ENCODE peak calls at places on chromosomes 12 and 14, in ten cellular contexts. One of them, this sample, is unnamed.
A peak's percentile ranks its signal among the peaks of the same experiment; 100 is the strongest.

GRCh38 chr12:2539938-2540337 is 254.8 kb upstream of the FKBP4 start:
- DNase-seq in EL: no peak
- DNase-seq in EH: no peak
- DNase-seq in sigmoid colon: no peak
- DNase-seq in KBM-7: no peak
- DNase-seq in NCI-H2029 treated with DMSO at 0.1 percent for 48 hours: no peak
- DNase-seq in endothelial cell: no peak
- DNase-seq in cardiac muscle cell: no peak
- DNase-seq in thoracic aorta: no peak
- DNase-seq in activated CD4-positive, alpha-beta T cell treated with anti-CD3 and anti-CD28 coated beads, Interleukin-2, amount 50 U/mL, for 1 hour: no peak
- DNase-seq in this sample: no peak

GRCh38 chr12:91926810-91927209 is 218.8 kb downstream of the BTG1 start:
- DNase-seq in endothelial cell: no peak
- DNase-seq in EH: peak; percentile 74
- DNase-seq in activated CD4-positive, alpha-beta T cell treated with anti-CD3 and anti-CD28 coated beads, Interleukin-2, amount 50 U/mL, for 1 hour: no peak
- DNase-seq in thoracic aorta: no peak
- DNase-seq in KBM-7: no peak
- DNase-seq in cardiac muscle cell: no peak
- DNase-seq in NCI-H2029 treated with DMSO at 0.1 percent for 48 hours: peak; percentile 91
- DNase-seq in sigmoid colon: no peak
- DNase-seq in EL: peak; percentile 48
- DNase-seq in this sample: peak; percentile 90

GRCh38 chr12:114664661-114665320 is 19.2 kb downstream of the TBX3 start:
- DNase-seq in sigmoid colon: no peak
- DNase-seq in activated CD4-positive, alpha-beta T cell treated with anti-CD3 and anti-CD28 coated beads, Interleukin-2, amount 50 U/mL, for 1 hour: no peak
- DNase-seq in endothelial cell: no peak
- DNase-seq in thoracic aorta: no peak
- DNase-seq in EL: peak; percentile 52
- DNase-seq in cardiac muscle cell: no peak
- DNase-seq in NCI-H2029 treated with DMSO at 0.1 percent for 48 hours: no peak
- DNase-seq in EH: peak; percentile 49
- DNase-seq in KBM-7: no peak
- DNase-seq in this sample: no peak

GRCh38 chr14:56002316-56002715 is 115.9 kb upstream of the PELI2 start:
- DNase-seq in KBM-7: no peak
- DNase-seq in thoracic aorta: no peak
- DNase-seq in NCI-H2029 treated with DMSO at 0.1 percent for 48 hours: no peak
- DNase-seq in EL: no peak
- DNase-seq in EH: peak; percentile 74
- DNase-seq in activated CD4-positive, alpha-beta T cell treated with anti-CD3 and anti-CD28 coated beads, Interleukin-2, amount 50 U/mL, for 1 hour: no peak
- DNase-seq in sigmoid colon: no peak
- DNase-seq in cardiac muscle cell: no peak
- DNase-seq in endothelial cell: no peak
- DNase-seq in this sample: no peak

GRCh38 chr12:16605666-16606116 is 271 bp downstream of the LMO3 start:
- DNase-seq in EH: no peak
- DNase-seq in thoracic aorta: no peak
- DNase-seq in NCI-H2029 treated with DMSO at 0.1 percent for 48 hours: peak; percentile 49
- DNase-seq in activated CD4-positive, alpha-beta T cell treated with anti-CD3 and anti-CD28 coated beads, Interleukin-2, amount 50 U/mL, for 1 hour: no peak
- DNase-seq in EL: no peak
- DNase-seq in KBM-7: peak; percentile 55
- DNase-seq in sigmoid colon: peak; percentile 66
- DNase-seq in cardiac muscle cell: peak; percentile 34
- DNase-seq in endothelial cell: no peak
- DNase-seq in this sample: peak; percentile 17

GRCh38 chr12:123113038-123113437 is 37.9 kb downstream of the PITPNM2 start:
- DNase-seq in endothelial cell: no peak
- DNase-seq in cardiac muscle cell: no peak
- DNase-seq in EH: no peak
- DNase-seq in sigmoid colon: no peak
- DNase-seq in activated CD4-positive, alpha-beta T cell treated with anti-CD3 and anti-CD28 coated beads, Interleukin-2, amount 50 U/mL, for 1 hour: no peak
- DNase-seq in EL: no peak
- DNase-seq in NCI-H2029 treated with DMSO at 0.1 percent for 48 hours: peak; percentile 27
- DNase-seq in KBM-7: no peak
- DNase-seq in thoracic aorta: no peak
- DNase-seq in this sample: no peak

GRCh38 chr14:103707329-103708263 is 7.7 kb downstream of the XRCC3 start:
- DNase-seq in sigmoid colon: no peak
- DNase-seq in EL: no peak
- DNase-seq in cardiac muscle cell: no peak
- DNase-seq in endothelial cell: no peak
- DNase-seq in KBM-7: no peak
- DNase-seq in NCI-H2029 treated with DMSO at 0.1 percent for 48 hours: no peak
- DNase-seq in EH: no peak
- DNase-seq in thoracic aorta: no peak
- DNase-seq in activated CD4-positive, alpha-beta T cell treated with anti-CD3 and anti-CD28 coated beads, Interleukin-2, amount 50 U/mL, for 1 hour: no peak
- DNase-seq in this sample: no peak

GRCh38 chr14:95307402-95308041 is 12.2 kb downstream of the CLMN start:
- DNase-seq in NCI-H2029 treated with DMSO at 0.1 percent for 48 hours: no peak
- DNase-seq in EH: no peak
- DNase-seq in activated CD4-positive, alpha-beta T cell treated with anti-CD3 and anti-CD28 coated beads, Interleukin-2, amount 50 U/mL, for 1 hour: no peak
- DNase-seq in thoracic aorta: no peak
- DNase-seq in EL: no peak
- DNase-seq in endothelial cell: no peak
- DNase-seq in KBM-7: no peak
- DNase-seq in cardiac muscle cell: peak; percentile 52
- DNase-seq in sigmoid colon: no peak
- DNase-seq in this sample: no peak

GRCh38 chr14:64966976-64967375 is 5.2 kb downstream of the RAB15 start:
- DNase-seq in NCI-H2029 treated with DMSO at 0.1 percent for 48 hours: no peak
- DNase-seq in sigmoid colon: no peak
- DNase-seq in KBM-7: no peak
- DNase-seq in EL: no peak
- DNase-seq in EH: no peak
- DNase-seq in endothelial cell: no peak
- DNase-seq in thoracic aorta: no peak
- DNase-seq in activated CD4-positive, alpha-beta T cell treated with anti-CD3 and anti-CD28 coated beads, Interleukin-2, amount 50 U/mL, for 1 hour: no peak
- DNase-seq in cardiac muscle cell: no peak
- DNase-seq in this sample: peak; percentile 93

GRCh38 chr12:125193798-125194562 is 128.7 kb downstream of the AACS start:
- DNase-seq in sigmoid colon: no peak
- DNase-seq in KBM-7: no peak
- DNase-seq in thoracic aorta: no peak
- DNase-seq in EH: peak; percentile 59
- DNase-seq in EL: peak; percentile 49
- DNase-seq in NCI-H2029 treated with DMSO at 0.1 percent for 48 hours: no peak
- DNase-seq in endothelial cell: no peak
- DNase-seq in activated CD4-positive, alpha-beta T cell treated with anti-CD3 and anti-CD28 coated beads, Interleukin-2, amount 50 U/mL, for 1 hour: no peak
- DNase-seq in cardiac muscle cell: no peak
- DNase-seq in this sample: no peak

GRCh38 chr12:124436366-124436765 is 131.0 kb downstream of the NCOR2 start:
- DNase-seq in sigmoid colon: no peak
- DNase-seq in endothelial cell: no peak
- DNase-seq in KBM-7: no peak
- DNase-seq in thoracic aorta: no peak
- DNase-seq in EH: no peak
- DNase-seq in EL: no peak
- DNase-seq in activated CD4-positive, alpha-beta T cell treated with anti-CD3 and anti-CD28 coated beads, Interleukin-2, amount 50 U/mL, for 1 hour: no peak
- DNase-seq in cardiac muscle cell: no peak
- DNase-seq in NCI-H2029 treated with DMSO at 0.1 percent for 48 hours: no peak
- DNase-seq in this sample: no peak

GRCh38 chr12:110501722-110502448 is at the start of the genes RAD9B and VPS29:
- DNase-seq in NCI-H2029 treated with DMSO at 0.1 percent for 48 hours: peak; percentile 93
- DNase-seq in cardiac muscle cell: peak; percentile 97
- DNase-seq in sigmoid colon: peak; percentile 99
- DNase-seq in thoracic aorta: peak; percentile 97
- DNase-seq in EL: peak; percentile 98
- DNase-seq in endothelial cell: peak; percentile 95
- DNase-seq in EH: peak; percentile 99
- DNase-seq in KBM-7: peak; percentile 100
- DNase-seq in activated CD4-positive, alpha-beta T cell treated with anti-CD3 and anti-CD28 coated beads, Interleukin-2, amount 50 U/mL, for 1 hour: peak; percentile 98
- DNase-seq in this sample: peak; percentile 96

GRCh38 chr14:102233081-102233480 is 71.9 kb downstream of the MOK start:
- DNase-seq in sigmoid colon: no peak
- DNase-seq in endothelial cell: no peak
- DNase-seq in thoracic aorta: no peak
- DNase-seq in EH: no peak
- DNase-seq in KBM-7: no peak
- DNase-seq in cardiac muscle cell: no peak
- DNase-seq in EL: no peak
- DNase-seq in NCI-H2029 treated with DMSO at 0.1 percent for 48 hours: no peak
- DNase-seq in activated CD4-positive, alpha-beta T cell treated with anti-CD3 and anti-CD28 coated beads, Interleukin-2, amount 50 U/mL, for 1 hour: no peak
- DNase-seq in this sample: no peak

GRCh38 chr12:28807535-28807934 is 341.5 kb upstream of the FAR2 start:
- DNase-seq in EH: no peak
- DNase-seq in thoracic aorta: no peak
- DNase-seq in EL: no peak
- DNase-seq in activated CD4-positive, alpha-beta T cell treated with anti-CD3 and anti-CD28 coated beads, Interleukin-2, amount 50 U/mL, for 1 hour: no peak
- DNase-seq in KBM-7: no peak
- DNase-seq in NCI-H2029 treated with DMSO at 0.1 percent for 48 hours: no peak
- DNase-seq in endothelial cell: no peak
- DNase-seq in cardiac muscle cell: no peak
- DNase-seq in sigmoid colon: no peak
- DNase-seq in this sample: no peak

GRCh38 chr14:61257469-61258057 is 23.6 kb downstream of the TMEM30B start:
- DNase-seq in endothelial cell: no peak
- DNase-seq in activated CD4-positive, alpha-beta T cell treated with anti-CD3 and anti-CD28 coated beads, Interleukin-2, amount 50 U/mL, for 1 hour: no peak
- DNase-seq in thoracic aorta: no peak
- DNase-seq in KBM-7: no peak
- DNase-seq in cardiac muscle cell: peak; percentile 37
- DNase-seq in EH: peak; percentile 18
- DNase-seq in NCI-H2029 treated with DMSO at 0.1 percent for 48 hours: peak; percentile 98
- DNase-seq in sigmoid colon: no peak
- DNase-seq in EL: no peak
- DNase-seq in this sample: no peak

GRCh38 chr12:110498984-110499706 is 2.8 kb downstream of the VPS29 start:
- DNase-seq in EH: peak; percentile 83
- DNase-seq in thoracic aorta: no peak
- DNase-seq in cardiac muscle cell: no peak
- DNase-seq in EL: peak; percentile 62
- DNase-seq in NCI-H2029 treated with DMSO at 0.1 percent for 48 hours: no peak
- DNase-seq in KBM-7: peak; percentile 50
- DNase-seq in activated CD4-positive, alpha-beta T cell treated with anti-CD3 and anti-CD28 coated beads, Interleukin-2, amount 50 U/mL, for 1 hour: no peak
- DNase-seq in endothelial cell: no peak
- DNase-seq in sigmoid colon: no peak
- DNase-seq in this sample: no peak

GRCh38 chr12:62760779-62761178 is 174.2 kb downstream of the PPM1H start:
- DNase-seq in EL: no peak
- DNase-seq in NCI-H2029 treated with DMSO at 0.1 percent for 48 hours: no peak
- DNase-seq in cardiac muscle cell: peak; percentile 19
- DNase-seq in thoracic aorta: no peak
- DNase-seq in EH: no peak
- DNase-seq in sigmoid colon: no peak
- DNase-seq in KBM-7: peak; percentile 8
- DNase-seq in activated CD4-positive, alpha-beta T cell treated with anti-CD3 and anti-CD28 coated beads, Interleukin-2, amount 50 U/mL, for 1 hour: no peak
- DNase-seq in endothelial cell: no peak
- DNase-seq in this sample: no peak

GRCh38 chr12:44875417-44875953 is 630 bp downstream of the NELL2 start:
- DNase-seq in EH: no peak
- DNase-seq in KBM-7: no peak
- DNase-seq in cardiac muscle cell: peak; percentile 18
- DNase-seq in EL: no peak
- DNase-seq in endothelial cell: peak; percentile 14
- DNase-seq in activated CD4-positive, alpha-beta T cell treated with anti-CD3 and anti-CD28 coated beads, Interleukin-2, amount 50 U/mL, for 1 hour: peak; percentile 21
- DNase-seq in sigmoid colon: no peak
- DNase-seq in thoracic aorta: no peak
- DNase-seq in NCI-H2029 treated with DMSO at 0.1 percent for 48 hours: no peak
- DNase-seq in this sample: no peak

GRCh38 chr12:102883204-102883799 is 33.7 kb downstream of the PAH start:
- DNase-seq in endothelial cell: peak; percentile 80
- DNase-seq in sigmoid colon: no peak
- DNase-seq in EH: peak; percentile 49
- DNase-seq in cardiac muscle cell: peak; percentile 73
- DNase-seq in activated CD4-positive, alpha-beta T cell treated with anti-CD3 and anti-CD28 coated beads, Interleukin-2, amount 50 U/mL, for 1 hour: peak; percentile 24
- DNase-seq in EL: peak; percentile 40
- DNase-seq in KBM-7: peak; percentile 59
- DNase-seq in NCI-H2029 treated with DMSO at 0.1 percent for 48 hours: peak; percentile 47
- DNase-seq in thoracic aorta: no peak
- DNase-seq in this sample: peak; percentile 48

GRCh38 chr14:32306549-32306948 is 22.5 kb upstream of the AKAP6 start:
- DNase-seq in sigmoid colon: no peak
- DNase-seq in activated CD4-positive, alpha-beta T cell treated with anti-CD3 and anti-CD28 coated beads, Interleukin-2, amount 50 U/mL, for 1 hour: no peak
- DNase-seq in thoracic aorta: no peak
- DNase-seq in NCI-H2029 treated with DMSO at 0.1 percent for 48 hours: no peak
- DNase-seq in KBM-7: no peak
- DNase-seq in cardiac muscle cell: no peak
- DNase-seq in EL: no peak
- DNase-seq in EH: peak; percentile 20
- DNase-seq in endothelial cell: no peak
- DNase-seq in this sample: no peak

GRCh38 chr14:72563676-72564075 is 330.2 kb downstream of the DPF3 start:
- DNase-seq in EL: no peak
- DNase-seq in activated CD4-positive, alpha-beta T cell treated with anti-CD3 and anti-CD28 coated beads, Interleukin-2, amount 50 U/mL, for 1 hour: no peak
- DNase-seq in NCI-H2029 treated with DMSO at 0.1 percent for 48 hours: no peak
- DNase-seq in EH: no peak
- DNase-seq in thoracic aorta: no peak
- DNase-seq in sigmoid colon: no peak
- DNase-seq in cardiac muscle cell: no peak
- DNase-seq in endothelial cell: no peak
- DNase-seq in KBM-7: no peak
- DNase-seq in this sample: no peak

GRCh38 chr14:79057333-79057732 is 887.2 kb downstream of the NRXN3 start:
- DNase-seq in KBM-7: no peak
- DNase-seq in EH: peak; percentile 77
- DNase-seq in thoracic aorta: no peak
- DNase-seq in endothelial cell: no peak
- DNase-seq in activated CD4-positive, alpha-beta T cell treated with anti-CD3 and anti-CD28 coated beads, Interleukin-2, amount 50 U/mL, for 1 hour: no peak
- DNase-seq in EL: peak; percentile 25
- DNase-seq in sigmoid colon: no peak
- DNase-seq in cardiac muscle cell: no peak
- DNase-seq in NCI-H2029 treated with DMSO at 0.1 percent for 48 hours: no peak
- DNase-seq in this sample: no peak

GRCh38 chr12:96466939-96467751 is 22.2 kb upstream of the CFAP54 start:
- DNase-seq in EH: peak; percentile 18
- DNase-seq in EL: peak; percentile 46
- DNase-seq in cardiac muscle cell: no peak
- DNase-seq in thoracic aorta: no peak
- DNase-seq in KBM-7: no peak
- DNase-seq in endothelial cell: no peak
- DNase-seq in NCI-H2029 treated with DMSO at 0.1 percent for 48 hours: peak; percentile 17
- DNase-seq in activated CD4-positive, alpha-beta T cell treated with anti-CD3 and anti-CD28 coated beads, Interleukin-2, amount 50 U/mL, for 1 hour: no peak
- DNase-seq in sigmoid colon: no peak
- DNase-seq in this sample: no peak

GRCh38 chr12:127355061-127355820 is 911.7 kb upstream of the TMEM132C start:
- DNase-seq in cardiac muscle cell: peak; percentile 49
- DNase-seq in EL: peak; percentile 23
- DNase-seq in NCI-H2029 treated with DMSO at 0.1 percent for 48 hours: no peak
- DNase-seq in endothelial cell: no peak
- DNase-seq in KBM-7: no peak
- DNase-seq in activated CD4-positive, alpha-beta T cell treated with anti-CD3 and anti-CD28 coated beads, Interleukin-2, amount 50 U/mL, for 1 hour: no peak
- DNase-seq in thoracic aorta: no peak
- DNase-seq in sigmoid colon: no peak
- DNase-seq in EH: peak; percentile 33
- DNase-seq in this sample: no peak

GRCh38 chr12:65595016-65595560 is 229.2 kb upstream of the HMGA2 start:
- DNase-seq in sigmoid colon: no peak
- DNase-seq in EL: no peak
- DNase-seq in activated CD4-positive, alpha-beta T cell treated with anti-CD3 and anti-CD28 coated beads, Interleukin-2, amount 50 U/mL, for 1 hour: no peak
- DNase-seq in EH: no peak
- DNase-seq in thoracic aorta: no peak
- DNase-seq in cardiac muscle cell: no peak
- DNase-seq in NCI-H2029 treated with DMSO at 0.1 percent for 48 hours: no peak
- DNase-seq in KBM-7: no peak
- DNase-seq in endothelial cell: no peak
- DNase-seq in this sample: no peak

GRCh38 chr12:112473056-112473455 is 54.3 kb downstream of the PTPN11 start:
- DNase-seq in activated CD4-positive, alpha-beta T cell treated with anti-CD3 and anti-CD28 coated beads, Interleukin-2, amount 50 U/mL, for 1 hour: no peak
- DNase-seq in sigmoid colon: no peak
- DNase-seq in EL: no peak
- DNase-seq in KBM-7: peak; percentile 14
- DNase-seq in cardiac muscle cell: no peak
- DNase-seq in thoracic aorta: no peak
- DNase-seq in NCI-H2029 treated with DMSO at 0.1 percent for 48 hours: no peak
- DNase-seq in endothelial cell: no peak
- DNase-seq in EH: no peak
- DNase-seq in this sample: no peak

GRCh38 chr14:24115451-24116110 is 832 bp upstream of the NRL start:
- DNase-seq in sigmoid colon: no peak
- DNase-seq in activated CD4-positive, alpha-beta T cell treated with anti-CD3 and anti-CD28 coated beads, Interleukin-2, amount 50 U/mL, for 1 hour: no peak
- DNase-seq in endothelial cell: peak; percentile 9
- DNase-seq in EH: no peak
- DNase-seq in NCI-H2029 treated with DMSO at 0.1 percent for 48 hours: no peak
- DNase-seq in EL: no peak
- DNase-seq in thoracic aorta: no peak
- DNase-seq in cardiac muscle cell: no peak
- DNase-seq in KBM-7: no peak
- DNase-seq in this sample: no peak

GRCh38 chr12:123384318-123384993 is 524 bp downstream of the KMT5A start:
- DNase-seq in activated CD4-positive, alpha-beta T cell treated with anti-CD3 and anti-CD28 coated beads, Interleukin-2, amount 50 U/mL, for 1 hour: peak; percentile 4
- DNase-seq in endothelial cell: peak; percentile 24
- DNase-seq in KBM-7: peak; percentile 28
- DNase-seq in EL: peak; percentile 46
- DNase-seq in NCI-H2029 treated with DMSO at 0.1 percent for 48 hours: no peak
- DNase-seq in sigmoid colon: peak; percentile 69
- DNase-seq in cardiac muscle cell: peak; percentile 11
- DNase-seq in EH: peak; percentile 36
- DNase-seq in thoracic aorta: no peak
- DNase-seq in this sample: no peak

This sample was measured in PC-9.